ENCODE peak calls at places on chromosomes 16 and 17, in nine cellular contexts. D, W, Q, G, V, N, F, O and M are unnamed samples.

GRCh38 chr16:1390239-1390638 is 24.3 kb downstream of the UNKL start:
- DNase-seq in D (no peak), Q (no peak), W (no peak), N (no peak), O (no peak), G (no peak), V (no peak), F (no peak), M (no peak)

GRCh38 chr16:1612320-1613111 is at the start of gene CRAMP1:
- DNase-seq in V (no peak), G (no peak), Q (peak; percentile 20), N (no peak), O (no peak), D (peak; percentile 27), W (no peak), F (no peak), M (no peak)

GRCh38 chr17:3512512-3513171 is 36.8 kb downstream of the ASPA start:
- DNase-seq in Q (no peak), W (no peak), G (no peak), F (no peak), V (no peak), N (peak; percentile 94), D (no peak), O (no peak), M (no peak)

GRCh38 chr17:47615766-47616424 is 33.8 kb upstream of the KPNB1 start:
- DNase-seq in O (no peak), V (no peak), N (peak; percentile 39), D (peak; percentile 66), Q (no peak), G (peak; percentile 58), W (no peak), F (peak; percentile 65), M (no peak)

GRCh38 chr17:8818654-8819330 is 19.6 kb upstream of the MFSD6L start:
- DNase-seq in O (no peak), V (no peak), F (no peak), G (no peak), W (no peak), Q (no peak), D (no peak), N (no peak), M (no peak)

GRCh38 chr17:3636154-3636907 is at the start of the genes CTNS and SHPK:
- DNase-seq in N (peak; percentile 98), F (peak; percentile 95), D (peak; percentile 97), Q (peak; percentile 95), V (peak; percentile 92), W (peak; percentile 95), O (peak; percentile 75), G (peak; percentile 100), M (peak; percentile 97)

GRCh38 chr16:19329932-19330331 is 44.4 kb downstream of the CLEC19A start:
- DNase-seq in Q (no peak), W (no peak), F (no peak), V (no peak), D (peak; percentile 31), N (no peak), G (no peak), O (no peak), M (no peak)

GRCh38 chr16:81451753-81452680 is 7.4 kb downstream of the CMIP start:
- DNase-seq in N (no peak), D (no peak), F (no peak), O (no peak), V (no peak), G (no peak), W (peak; percentile 24), Q (peak; percentile 42), M (peak; percentile 64)

GRCh38 chr16:15988268-15989013 is 39.0 kb downstream of the ABCC1 start:
- DNase-seq in V (no peak), O (no peak), G (no peak), Q (no peak), D (no peak), W (no peak), N (no peak), F (no peak), M (no peak)

GRCh38 chr17:13583996-13584700 is 17.6 kb downstream of the HS3ST3A1 start:
- DNase-seq in Q (no peak), W (no peak), V (no peak), G (no peak), D (no peak), F (no peak), O (no peak), N (no peak), M (no peak)

GRCh38 chr16:1990336-1991134 is 765 bp downstream of the SYNGR3 start:
- DNase-seq in O (no peak), N (no peak), G (no peak), D (no peak), F (peak; percentile 47), W (peak; percentile 58), Q (no peak), V (no peak), M (peak; percentile 57)

GRCh38 chr16:56600398-56600999 is 7.9 kb upstream of the MT2A start:
- DNase-seq in G (peak; percentile 57), O (no peak), N (no peak), Q (peak; percentile 32), V (no peak), W (no peak), D (peak; percentile 69), F (peak; percentile 25), M (no peak)

GRCh38 chr17:49210158-49211029 is at the start of the genes ABI3 and GNGT2:
- DNase-seq in W (peak; percentile 65), D (no peak), F (peak; percentile 37), O (no peak), N (peak; percentile 34), V (no peak), G (peak; percentile 93), Q (peak; percentile 75), M (peak; percentile 59)

GRCh38 chr17:81902653-81903414 is 796 bp downstream of the NPB start:
- DNase-seq in W (no peak), Q (no peak), V (no peak), O (no peak), N (no peak), D (no peak), F (no peak), G (no peak), M (no peak)

GRCh38 chr17:66436643-66437042 is 134.2 kb downstream of the PRKCA start:
- DNase-seq in V (no peak), Q (no peak), G (no peak), D (no peak), W (no peak), N (no peak), F (no peak), O (no peak), M (no peak)

GRCh38 chr17:18877104-18877503 is 19.2 kb downstream of the PRPSAP2 start:
- DNase-seq in D (peak; percentile 21), N (no peak), W (no peak), F (no peak), G (no peak), Q (no peak), V (no peak), O (no peak), M (no peak)